ENCODE peak calls at places on chromosomes 16 and 17, in ten cellular contexts. I is GOT3; E is endothelial cell; S is amygdala; J is astrocyte of the hippocampus; U is activated T-cell treated with anti-CD3 and anti-CD28 coated beads, Interleukin-2, amount 50 U/mL, for 4 hours; W is HFFc6; H is fibroblast of mammary gland; P is progenitor cell of endocrine pancreas; F is ACHN. L is an unnamed sample.

GRCh38 chr17:69870091-69870530 is 204.9 kb upstream of the KCNJ16 start:
- DNase-seq in I (no peak), E (no peak), S (no peak), J (peak; percentile 86), U (no peak), W (peak; percentile 85), H (peak; percentile 82), P (no peak), F (peak; percentile 87), L (no peak)

GRCh38 chr16:22624759-22625533 is 114.3 kb downstream of the NPIPB5 start:
- DNase-seq in I (no peak), E (no peak), S (no peak), J (no peak), U (no peak), W (no peak), H (no peak), P (no peak), F (no peak), L (no peak)

GRCh38 chr16:15822957-15823356 is 33.9 kb downstream of the MYH11 start:
- DNase-seq in I (no peak), E (no peak), S (no peak), J (peak; percentile 21), U (no peak), W (no peak), H (no peak), P (no peak), F (no peak), L (no peak)

GRCh38 chr17:57819273-57819672 is 30.6 kb downstream of the MRPS23 start:
- DNase-seq in I (no peak), E (no peak), S (no peak), J (peak; percentile 58), U (no peak), W (no peak), H (no peak), P (no peak), F (peak; percentile 14), L (no peak)

GRCh38 chr17:72136692-72137550 is 16.1 kb downstream of the SOX9 start:
- DNase-seq in I (no peak), E (no peak), S (no peak), J (peak; percentile 57), U (no peak), W (peak; percentile 35), H (peak; percentile 87), P (no peak), F (no peak), L (no peak)

GRCh38 chr16:47136101-47136820 is 7.5 kb downstream of the NETO2 start:
- DNase-seq in I (no peak), E (no peak), S (no peak), J (no peak), U (no peak), W (no peak), H (peak; percentile 44), P (no peak), F (peak; percentile 59), L (no peak)

GRCh38 chr16:82633964-82634600 is 7.3 kb downstream of the CDH13 start:
- DNase-seq in I (no peak), E (no peak), S (peak; percentile 61), J (peak; percentile 39), U (no peak), W (no peak), H (no peak), P (no peak), F (no peak), L (no peak)

GRCh38 chr17:11598274-11599221 is at the start of gene DNAH9:
- DNase-seq in I (peak; percentile 24), E (no peak), S (peak; percentile 75), J (peak; percentile 94), U (no peak), W (no peak), H (peak; percentile 60), P (peak; percentile 90), F (peak; percentile 91), L (peak; percentile 75)

GRCh38 chr17:27457405-27457730 is 1.1 kb downstream of the KSR1 start:
- DNase-seq in I (no peak), E (no peak), S (no peak), J (no peak), U (no peak), W (no peak), H (no peak), P (no peak), F (no peak), L (no peak)

GRCh38 chr17:17538417-17539391 is 42.5 kb upstream of the RASD1 start:
- DNase-seq in I (no peak), E (no peak), S (no peak), J (peak; percentile 31), U (no peak), W (no peak), H (no peak), P (no peak), F (no peak), L (no peak)

GRCh38 chr16:89041571-89042481 is 51.8 kb upstream of the ACSF3 start:
- DNase-seq in I (no peak), E (no peak), S (no peak), J (no peak), U (no peak), W (no peak), H (no peak), P (no peak), F (no peak), L (no peak)

GRCh38 chr16:35363510-35363909 is 1904.1 kb downstream of the TP53TG3F start:
- DNase-seq in I (no peak), E (no peak), S (no peak), J (no peak), U (no peak), W (no peak), H (no peak), P (no peak), F (no peak), L (no peak)

GRCh38 chr17:82267575-82268379 is 5.7 kb downstream of the CSNK1D start:
- DNase-seq in I (peak; percentile 50), E (no peak), S (peak; percentile 84), J (peak; percentile 94), U (peak; percentile 50), W (peak; percentile 96), H (peak; percentile 99), P (no peak), F (peak; percentile 98), L (no peak)

GRCh38 chr16:89917773-89918452 is 749 bp upstream of the MC1R start:
- DNase-seq in I (peak; percentile 25), E (peak; percentile 51), S (peak; percentile 16), J (peak; percentile 95), U (peak; percentile 48), W (peak; percentile 94), H (peak; percentile 96), P (peak; percentile 23), F (peak; percentile 99), L (no peak)

GRCh38 chr17:27944546-27945332 is 51.6 kb upstream of the LYRM9 start:
- DNase-seq in I (no peak), E (no peak), S (no peak), J (no peak), U (no peak), W (no peak), H (no peak), P (no peak), F (no peak), L (no peak)

GRCh38 chr16:9258423-9259051 is 167.1 kb downstream of the HAPSTR1 start:
- DNase-seq in I (no peak), E (peak; percentile 56), S (peak; percentile 39), J (peak; percentile 58), U (no peak), W (peak; percentile 11), H (peak; percentile 19), P (peak; percentile 41), F (peak; percentile 50), L (peak; percentile 63)

GRCh38 chr17:76008630-76009425 is 8.2 kb downstream of the CDK3 start:
- DNase-seq in I (no peak), E (no peak), S (no peak), J (no peak), U (no peak), W (no peak), H (no peak), P (no peak), F (no peak), L (no peak)

GRCh38 chr16:4313563-4314531 is 2.0 kb upstream of the GLIS2 start:
- DNase-seq in I (no peak), E (peak; percentile 86), S (no peak), J (peak; percentile 69), U (no peak), W (no peak), H (peak; percentile 35), P (peak; percentile 77), F (peak; percentile 99), L (no peak)

GRCh38 chr16:9135797-9136196 is 44.4 kb downstream of the HAPSTR1 start:
- DNase-seq in I (no peak), E (no peak), S (no peak), J (no peak), U (no peak), W (no peak), H (no peak), P (no peak), F (peak; percentile 32), L (no peak)

GRCh38 chr16:10242076-10242475 is 59.8 kb upstream of the GRIN2A start:
- DNase-seq in I (no peak), E (no peak), S (no peak), J (no peak), U (no peak), W (no peak), H (no peak), P (no peak), F (no peak), L (no peak)

GRCh38 chr16:85888405-85889331 is 10.3 kb upstream of the IRF8 start:
- DNase-seq in I (no peak), E (no peak), S (no peak), J (peak; percentile 20), U (no peak), W (peak; percentile 57), H (peak; percentile 76), P (no peak), F (peak; percentile 55), L (no peak)

GRCh38 chr16:56950881-56951771 is 10.6 kb upstream of the CETP start:
- DNase-seq in I (no peak), E (peak; percentile 59), S (peak; percentile 38), J (peak; percentile 61), U (peak; percentile 46), W (peak; percentile 51), H (peak; percentile 61), P (peak; percentile 17), F (peak; percentile 69), L (no peak)

GRCh38 chr16:81486555-81487061 is 42.0 kb downstream of the CMIP start:
- DNase-seq in I (no peak), E (no peak), S (no peak), J (peak; percentile 89), U (no peak), W (no peak), H (peak; percentile 90), P (no peak), F (no peak), L (no peak)

GRCh38 chr17:58595194-58595792 is 80.9 kb upstream of the MTMR4 start:
- DNase-seq in I (no peak), E (no peak), S (no peak), J (no peak), U (no peak), W (no peak), H (no peak), P (no peak), F (peak; percentile 13), L (no peak)

GRCh38 chr16:27318399-27319256 is 4.9 kb downstream of the IL4R start:
- DNase-seq in I (no peak), E (peak; percentile 24), S (peak; percentile 34), J (no peak), U (peak; percentile 54), W (no peak), H (no peak), P (no peak), F (no peak), L (no peak)

GRCh38 chr16:75483222-75483621 is 12.0 kb downstream of the CHST6 start:
- DNase-seq in I (no peak), E (no peak), S (no peak), J (peak; percentile 39), U (no peak), W (peak; percentile 15), H (no peak), P (no peak), F (no peak), L (no peak)

GRCh38 chr17:45998987-45999899 is at the start of gene STH:
- DNase-seq in I (no peak), E (no peak), S (no peak), J (no peak), U (no peak), W (no peak), H (no peak), P (no peak), F (no peak), L (no peak)

GRCh38 chr17:74736423-74737298 is at the start of gene RAB37:
- DNase-seq in I (no peak), E (peak; percentile 22), S (no peak), J (no peak), U (no peak), W (no peak), H (peak; percentile 44), P (peak; percentile 56), F (no peak), L (no peak)